ENCODE peak calls at places on chromosomes 13 and 19, in seven cellular contexts. One of them, this sample, is unnamed.

GRCh38 chr19:38735257-38735686 is 9.0 kb downstream of the CAPN12 start:
- DNase-seq in PC-3: peak
- DNase-seq in iPS DF 6.9: no peak
- DNase-seq in H9: peak
- DNase-seq in ascending aorta: no peak
- DNase-seq in SJSA1: no peak
- DNase-seq in mesendoderm: peak
- DNase-seq in this sample: no peak

GRCh38 chr19:2171349-2172145 is 7.8 kb downstream of the DOT1L start:
- DNase-seq in ascending aorta: no peak
- DNase-seq in iPS DF 6.9: no peak
- DNase-seq in mesendoderm: peak
- DNase-seq in H9: peak
- DNase-seq in PC-3: no peak
- DNase-seq in SJSA1: no peak
- DNase-seq in this sample: no peak

GRCh38 chr13:78098249-78098648 is 179.6 kb upstream of the EDNRB start:
- DNase-seq in H9: no peak
- DNase-seq in SJSA1: no peak
- DNase-seq in ascending aorta: no peak
- DNase-seq in iPS DF 6.9: no peak
- DNase-seq in PC-3: no peak
- DNase-seq in mesendoderm: no peak
- DNase-seq in this sample: no peak

GRCh38 chr19:7230826-7231225 is 63.4 kb downstream of the INSR start:
- DNase-seq in mesendoderm: no peak
- DNase-seq in SJSA1: no peak
- DNase-seq in H9: no peak
- DNase-seq in ascending aorta: no peak
- DNase-seq in PC-3: no peak
- DNase-seq in iPS DF 6.9: no peak
- DNase-seq in this sample: no peak

GRCh38 chr13:106183410-106184128 is 351.9 kb downstream of the EFNB2 start:
- DNase-seq in PC-3: no peak
- DNase-seq in H9: no peak
- DNase-seq in ascending aorta: no peak
- DNase-seq in iPS DF 6.9: no peak
- DNase-seq in mesendoderm: no peak
- DNase-seq in SJSA1: no peak
- DNase-seq in this sample: no peak

GRCh38 chr19:15374105-15374651 is 5.4 kb downstream of the AKAP8 start:
- DNase-seq in mesendoderm: no peak
- DNase-seq in iPS DF 6.9: no peak
- DNase-seq in ascending aorta: no peak
- DNase-seq in PC-3: no peak
- DNase-seq in SJSA1: no peak
- DNase-seq in H9: no peak
- DNase-seq in this sample: no peak

GRCh38 chr13:110912651-110913051 is 2.2 kb downstream of the ANKRD10 start:
- DNase-seq in iPS DF 6.9: no peak
- DNase-seq in ascending aorta: no peak
- DNase-seq in mesendoderm: peak
- DNase-seq in PC-3: peak
- DNase-seq in H9: no peak
- DNase-seq in SJSA1: peak
- DNase-seq in this sample: no peak

GRCh38 chr13:55244991-55245644 is 1895.6 kb upstream of the PRR20A start:
- DNase-seq in iPS DF 6.9: peak
- DNase-seq in SJSA1: no peak
- DNase-seq in H9: peak
- DNase-seq in ascending aorta: no peak
- DNase-seq in PC-3: no peak
- DNase-seq in mesendoderm: peak
- DNase-seq in this sample: no peak

GRCh38 chr13:110339975-110340550 is 33.0 kb downstream of the COL4A2 start:
- DNase-seq in mesendoderm: no peak
- DNase-seq in SJSA1: no peak
- DNase-seq in ascending aorta: no peak
- DNase-seq in H9: no peak
- DNase-seq in PC-3: no peak
- DNase-seq in iPS DF 6.9: no peak
- DNase-seq in this sample: no peak

GRCh38 chr19:53432088-53432661 is 391 bp downstream of the ZNF761 start:
- DNase-seq in ascending aorta: no peak
- DNase-seq in H9: no peak
- DNase-seq in iPS DF 6.9: no peak
- DNase-seq in SJSA1: no peak
- DNase-seq in PC-3: peak
- DNase-seq in mesendoderm: peak
- DNase-seq in this sample: no peak

GRCh38 chr19:55529636-55530230 is 7.2 kb downstream of the SBK2 start:
- DNase-seq in ascending aorta: no peak
- DNase-seq in mesendoderm: no peak
- DNase-seq in H9: no peak
- DNase-seq in PC-3: no peak
- DNase-seq in iPS DF 6.9: no peak
- DNase-seq in SJSA1: no peak
- DNase-seq in this sample: no peak

GRCh38 chr13:50129923-50130685 is 114.9 kb downstream of the KCNRG start:
- DNase-seq in mesendoderm: peak
- DNase-seq in PC-3: peak
- DNase-seq in ascending aorta: no peak
- DNase-seq in H9: peak
- DNase-seq in SJSA1: peak
- DNase-seq in iPS DF 6.9: no peak
- DNase-seq in this sample: no peak

GRCh38 chr13:40475617-40476016 is 190.8 kb downstream of the FOXO1 start:
- DNase-seq in ascending aorta: no peak
- DNase-seq in iPS DF 6.9: no peak
- DNase-seq in H9: no peak
- DNase-seq in SJSA1: no peak
- DNase-seq in mesendoderm: no peak
- DNase-seq in PC-3: no peak
- DNase-seq in this sample: no peak

GRCh38 chr19:4533334-4533733 is 1.7 kb downstream of the PLIN5 start:
- DNase-seq in SJSA1: no peak
- DNase-seq in H9: no peak
- DNase-seq in ascending aorta: no peak
- DNase-seq in mesendoderm: no peak
- DNase-seq in PC-3: no peak
- DNase-seq in iPS DF 6.9: no peak
- DNase-seq in this sample: no peak

GRCh38 chr19:43777163-43777700 is 3.5 kb downstream of the KCNN4 start:
- DNase-seq in mesendoderm: no peak
- DNase-seq in iPS DF 6.9: no peak
- DNase-seq in SJSA1: no peak
- DNase-seq in H9: no peak
- DNase-seq in PC-3: no peak
- DNase-seq in ascending aorta: no peak
- DNase-seq in this sample: no peak

GRCh38 chr13:26557393-26558073 is at the start of gene WASF3:
- DNase-seq in iPS DF 6.9: peak
- DNase-seq in H9: peak
- DNase-seq in SJSA1: peak
- DNase-seq in mesendoderm: peak
- DNase-seq in ascending aorta: peak
- DNase-seq in PC-3: peak
- DNase-seq in this sample: peak

GRCh38 chr13:41216160-41216559 is 21.8 kb upstream of the KBTBD7 start:
- DNase-seq in PC-3: peak
- DNase-seq in mesendoderm: no peak
- DNase-seq in SJSA1: peak
- DNase-seq in H9: no peak
- DNase-seq in iPS DF 6.9: no peak
- DNase-seq in ascending aorta: no peak
- DNase-seq in this sample: peak

GRCh38 chr19:45470147-45471081 is 2.6 kb downstream of the FOSB start:
- DNase-seq in SJSA1: peak
- DNase-seq in PC-3: peak
- DNase-seq in iPS DF 6.9: no peak
- DNase-seq in mesendoderm: peak
- DNase-seq in H9: no peak
- DNase-seq in ascending aorta: peak
- DNase-seq in this sample: no peak

GRCh38 chr13:69485991-69486592 is 621.5 kb upstream of the ATXN8OS start:
- DNase-seq in PC-3: no peak
- DNase-seq in SJSA1: no peak
- DNase-seq in H9: no peak
- DNase-seq in ascending aorta: no peak
- DNase-seq in mesendoderm: peak
- DNase-seq in iPS DF 6.9: no peak
- DNase-seq in this sample: no peak

GRCh38 chr19:51714848-51715247 is 8.9 kb downstream of the HAS1 start:
- DNase-seq in ascending aorta: no peak
- DNase-seq in mesendoderm: no peak
- DNase-seq in H9: no peak
- DNase-seq in iPS DF 6.9: no peak
- DNase-seq in SJSA1: no peak
- DNase-seq in PC-3: no peak
- DNase-seq in this sample: no peak

GRCh38 chr13:74003374-74003773 is 130.8 kb downstream of the KLF12 start:
- DNase-seq in ascending aorta: no peak
- DNase-seq in mesendoderm: no peak
- DNase-seq in SJSA1: no peak
- DNase-seq in H9: no peak
- DNase-seq in iPS DF 6.9: no peak
- DNase-seq in PC-3: peak
- DNase-seq in this sample: no peak

DNA sequence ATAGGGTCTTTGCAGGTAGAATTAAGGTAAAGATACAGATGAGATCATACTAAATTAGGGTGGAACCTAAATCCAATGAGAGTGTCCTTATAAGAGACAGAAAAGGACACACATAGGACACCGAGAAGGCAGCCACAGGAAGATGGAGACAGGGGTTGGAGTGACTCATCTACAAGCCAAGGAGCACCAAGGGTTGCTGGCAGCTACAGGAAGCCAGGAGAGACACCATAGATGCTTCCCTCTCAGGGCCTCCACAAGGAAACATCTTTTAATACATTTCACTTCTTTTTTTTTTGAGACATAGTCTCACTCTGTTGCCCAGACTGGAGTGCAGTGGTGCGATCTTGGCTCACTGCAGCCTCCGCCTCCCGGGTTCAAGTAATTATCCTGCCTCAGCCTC is 10.1 kb downstream of the TMEM143 start:
- DNase-seq in SJSA1: no peak
- DNase-seq in H9: no peak
- DNase-seq in PC-3: peak
- DNase-seq in mesendoderm: no peak
- DNase-seq in iPS DF 6.9: no peak
- DNase-seq in ascending aorta: no peak
- DNase-seq in this sample: no peak
- H3K27ac ChIP-seq in SJSA1: no peak
- H3K27ac ChIP-seq in H9: no peak
- H3K27ac ChIP-seq in PC-3: no peak
- H3K27ac ChIP-seq in mesendoderm: no peak
- H3K27ac ChIP-seq in iPS DF 6.9: no peak
- H3K27ac ChIP-seq in ascending aorta: no peak
- H3K27ac ChIP-seq in this sample: no peak

GRCh38 chr13:75417006-75417384 is 65.0 kb downstream of the TBC1D4 start:
- DNase-seq in H9: no peak
- DNase-seq in ascending aorta: no peak
- DNase-seq in SJSA1: no peak
- DNase-seq in PC-3: peak
- DNase-seq in mesendoderm: no peak
- DNase-seq in iPS DF 6.9: no peak
- DNase-seq in this sample: no peak

GRCh38 chr13:75418186-75418843 is 63.7 kb downstream of the TBC1D4 start:
- DNase-seq in mesendoderm: no peak
- DNase-seq in H9: no peak
- DNase-seq in SJSA1: no peak
- DNase-seq in iPS DF 6.9: no peak
- DNase-seq in ascending aorta: no peak
- DNase-seq in PC-3: no peak
- DNase-seq in this sample: no peak

GRCh38 chr13:75415720-75416119 is 66.2 kb downstream of the TBC1D4 start:
- DNase-seq in SJSA1: no peak
- DNase-seq in mesendoderm: no peak
- DNase-seq in PC-3: peak
- DNase-seq in iPS DF 6.9: no peak
- DNase-seq in H9: no peak
- DNase-seq in ascending aorta: no peak
- DNase-seq in this sample: no peak

GRCh38 chr13:75417647-75418046 is 64.3 kb downstream of the TBC1D4 start:
- DNase-seq in iPS DF 6.9: no peak
- DNase-seq in ascending aorta: no peak
- DNase-seq in H9: no peak
- DNase-seq in mesendoderm: no peak
- DNase-seq in PC-3: peak
- DNase-seq in SJSA1: no peak
- DNase-seq in this sample: peak

GRCh38 chr13:75416327-75417005 is 65.5 kb downstream of the TBC1D4 start:
- DNase-seq in PC-3: no peak
- DNase-seq in mesendoderm: peak
- DNase-seq in H9: peak
- DNase-seq in ascending aorta: no peak
- DNase-seq in SJSA1: no peak
- DNase-seq in iPS DF 6.9: no peak
- DNase-seq in this sample: no peak
- H3K27ac ChIP-seq in PC-3: peak
- H3K27ac ChIP-seq in mesendoderm: no peak
- H3K27ac ChIP-seq in H9: no peak
- H3K27ac ChIP-seq in ascending aorta: no peak
- H3K27ac ChIP-seq in SJSA1: no peak
- H3K27ac ChIP-seq in iPS DF 6.9: no peak
- H3K27ac ChIP-seq in this sample: no peak

DNA sequence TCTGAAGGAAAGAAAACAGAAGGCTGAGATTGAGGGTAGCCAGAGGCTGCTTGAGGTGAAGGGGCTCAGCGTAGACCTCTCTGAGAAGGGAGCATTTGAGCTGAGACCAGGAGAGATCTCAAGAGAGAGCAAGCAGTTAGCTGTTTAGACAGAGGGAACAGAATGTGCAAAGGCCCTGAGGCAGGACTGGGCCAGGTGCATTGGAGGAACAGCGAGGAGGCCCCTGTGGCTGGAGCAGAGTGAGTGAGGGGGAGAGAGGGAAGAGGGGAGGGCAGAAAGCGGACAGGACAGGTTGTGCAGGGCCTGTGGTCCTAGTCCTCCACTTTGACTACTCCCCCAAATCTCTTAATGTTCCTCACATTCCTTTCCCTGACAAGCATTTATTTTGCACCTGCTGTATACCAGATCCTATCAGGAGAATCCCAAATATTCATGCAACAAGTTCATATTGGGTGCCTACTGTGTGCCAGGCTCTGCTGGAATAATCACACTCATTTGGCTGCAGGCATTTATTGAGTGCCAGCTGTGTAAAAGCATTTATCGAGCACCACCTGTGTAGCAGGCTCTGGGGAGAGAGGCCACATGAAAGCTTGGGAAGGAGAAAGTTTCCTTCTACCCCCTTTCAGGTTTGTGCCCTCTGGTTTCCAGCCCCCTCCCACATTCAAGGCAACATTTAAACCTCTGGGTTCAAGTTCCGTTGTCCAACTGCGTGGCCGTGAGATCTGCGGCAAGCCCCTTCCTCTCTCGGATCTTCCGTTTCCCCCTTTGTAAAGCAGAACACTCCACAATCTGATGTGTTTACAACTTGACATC is 36.5 kb downstream of the NFIC start:
- DNase-seq in mesendoderm: no peak
- DNase-seq in PC-3: no peak
- DNase-seq in ascending aorta: no peak
- DNase-seq in SJSA1: no peak
- DNase-seq in H9: no peak
- DNase-seq in iPS DF 6.9: no peak
- DNase-seq in this sample: no peak
- H3K27ac ChIP-seq in mesendoderm: no peak
- H3K27ac ChIP-seq in PC-3: no peak
- H3K27ac ChIP-seq in ascending aorta: peak
- H3K27ac ChIP-seq in SJSA1: peak
- H3K27ac ChIP-seq in H9: no peak
- H3K27ac ChIP-seq in iPS DF 6.9: no peak
- H3K27ac ChIP-seq in this sample: peak

GRCh38 chr19:18833849-18834643 is 2.3 kb downstream of the UPF1 start:
- DNase-seq in ascending aorta: no peak
- DNase-seq in H9: no peak
- DNase-seq in iPS DF 6.9: no peak
- DNase-seq in mesendoderm: no peak
- DNase-seq in PC-3: peak
- DNase-seq in SJSA1: no peak
- DNase-seq in this sample: no peak
- H3K27ac ChIP-seq in ascending aorta: no peak
- H3K27ac ChIP-seq in H9: no peak
- H3K27ac ChIP-seq in iPS DF 6.9: no peak
- H3K27ac ChIP-seq in mesendoderm: no peak
- H3K27ac ChIP-seq in PC-3: no peak
- H3K27ac ChIP-seq in SJSA1: no peak
- H3K27ac ChIP-seq in this sample: peak

This sample was measured in epithelial cell of prostate.